ENCODE peak calls at places on chromosomes 3 and 15, in ten cellular contexts. T, M, S, G, J, Y, W, C, B and Q are unnamed samples.
A peak's percentile ranks its signal among the peaks of the same experiment; 100 is the strongest.

GRCh38 chr15:92161039-92161670 is 232.5 kb upstream of the ST8SIA2 start:
- DNase-seq in Y (no peak), S (no peak), M (no peak), G (no peak), W (no peak), C (no peak), T (no peak), B (no peak), J (no peak), Q (no peak)

GRCh38 chr3:197501879-197502620 is 53.7 kb downstream of the BDH1 start:
- DNase-seq in B (no peak), M (no peak), W (peak; percentile 78), Y (no peak), T (no peak), G (no peak), J (no peak), C (peak; percentile 16), S (no peak), Q (no peak)

GRCh38 chr15:37921527-37922385 is 12.7 kb upstream of the TMCO5A start:
- DNase-seq in J (no peak), G (no peak), T (no peak), W (no peak), S (no peak), M (no peak), B (no peak), C (no peak), Y (no peak), Q (no peak)

GRCh38 chr3:71616571-71617021 is 33.1 kb upstream of the FOXP1 start:
- DNase-seq in B (no peak), C (no peak), Y (no peak), T (no peak), W (no peak), G (no peak), M (no peak), J (no peak), S (no peak), Q (no peak)

GRCh38 chr3:169145551-169145950 is 518.0 kb downstream of the MECOM start:
- DNase-seq in G (no peak), S (no peak), T (no peak), C (no peak), J (no peak), M (no peak), Y (no peak), B (no peak), W (no peak), Q (no peak)

GRCh38 chr15:80020731-80021130 is 38.7 kb upstream of the ZFAND6 start:
- DNase-seq in G (no peak), W (no peak), T (no peak), B (no peak), M (no peak), J (no peak), Y (peak; percentile 20), C (no peak), S (no peak), Q (no peak)

GRCh38 chr15:98649996-98650870 is 1.9 kb downstream of the IGF1R start:
- DNase-seq in B (no peak), J (peak; percentile 63), S (no peak), W (peak; percentile 67), C (peak; percentile 41), Y (no peak), G (peak; percentile 35), T (peak; percentile 76), M (peak; percentile 54), Q (peak; percentile 87)

GRCh38 chr3:107216711-107217110 is 160.5 kb upstream of the CCDC54 start:
- DNase-seq in S (no peak), Y (no peak), B (no peak), C (no peak), J (no peak), G (peak; percentile 39), T (no peak), W (peak; percentile 48), M (no peak), Q (no peak)

GRCh38 chr15:40454904-40455391 is 14.2 kb downstream of the BAHD1 start:
- DNase-seq in W (no peak), G (no peak), T (no peak), C (no peak), Y (no peak), M (no peak), J (no peak), B (no peak), S (no peak), Q (no peak)

GRCh38 chr3:54999159-54999558 is 71.3 kb upstream of the LRTM1 start:
- DNase-seq in J (no peak), W (no peak), M (no peak), S (no peak), C (no peak), T (no peak), G (no peak), Y (no peak), B (no peak), Q (no peak)

GRCh38 chr3:18007980-18008379 is 265.5 kb upstream of the TBC1D5 start:
- DNase-seq in W (no peak), G (no peak), T (no peak), B (no peak), M (no peak), C (no peak), S (no peak), J (no peak), Y (no peak), Q (no peak)

GRCh38 chr15:39127925-39128617 is 452.8 kb upstream of the THBS1 start:
- DNase-seq in C (no peak), W (no peak), M (no peak), G (no peak), B (peak; percentile 89), J (no peak), Y (no peak), T (no peak), S (no peak), Q (no peak)

GRCh38 chr3:162334537-162334936 is 837.9 kb downstream of the OTOL1 start:
- DNase-seq in W (no peak), J (no peak), Y (no peak), M (no peak), T (no peak), G (no peak), S (no peak), B (no peak), C (no peak), Q (no peak)

GRCh38 chr15:68209735-68210408 is 4.7 kb upstream of the CALML4 start:
- DNase-seq in W (no peak), B (no peak), Y (peak; percentile 65), S (no peak), C (no peak), G (no peak), M (peak; percentile 4), J (no peak), T (peak; percentile 56), Q (no peak)

GRCh38 chr3:168628549-168628948 is 532.8 kb upstream of the GOLIM4 start:
- DNase-seq in G (no peak), Y (no peak), T (no peak), M (no peak), B (no peak), W (no peak), S (no peak), C (no peak), J (no peak), Q (no peak)

GRCh38 chr15:59170295-59170881 is 36.3 kb upstream of the LDHAL6B start:
- DNase-seq in J (no peak), S (peak; percentile 40), B (no peak), M (no peak), T (peak; percentile 90), C (peak; percentile 89), G (no peak), Y (peak; percentile 86), W (no peak), Q (peak; percentile 94)

GRCh38 chr3:62214850-62215249 is 158.5 kb downstream of the FEZF2 start:
- DNase-seq in B (no peak), W (no peak), M (no peak), Y (no peak), J (no peak), C (no peak), G (no peak), S (no peak), T (no peak), Q (no peak)

DNA sequence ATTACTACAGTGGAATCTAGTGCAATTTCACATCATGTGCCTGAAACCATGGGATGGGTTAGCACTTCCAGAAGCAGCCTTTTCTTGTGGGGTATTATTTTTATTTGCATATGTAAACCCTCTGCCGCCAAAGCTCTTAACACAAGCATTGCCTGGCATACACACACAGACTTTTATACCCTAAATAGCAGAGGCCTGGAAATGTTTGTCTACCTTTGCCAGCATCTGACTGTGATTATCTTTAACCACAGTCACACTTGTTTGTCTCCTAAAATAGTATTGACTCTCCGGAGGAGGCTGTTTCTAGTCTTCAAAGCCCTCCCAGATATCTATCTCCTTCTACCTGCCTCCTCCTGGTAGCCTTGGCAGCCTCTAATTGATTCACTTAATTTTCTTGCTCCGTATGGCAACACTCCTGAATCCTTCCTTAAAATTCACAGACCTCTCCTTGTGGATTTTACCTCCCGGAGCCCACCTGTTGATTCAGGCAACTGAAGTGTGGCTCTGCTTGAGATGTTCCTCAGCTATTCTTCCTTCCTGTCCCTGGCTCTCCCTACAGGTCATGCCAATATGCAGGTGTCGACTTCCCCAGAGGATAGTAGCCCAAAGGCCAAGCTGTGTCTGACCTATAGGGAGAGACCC is 127.1 kb upstream of the UMPS start:
- DNase-seq in M (no peak), T (no peak), B (no peak), J (no peak), S (no peak), W (no peak), Y (no peak), C (no peak), G (no peak), Q (no peak)
- H3K27ac ChIP-seq in M (peak overlapping the region; percentile 84), T (no peak overlapping the region), B (no peak overlapping the region), J (no peak overlapping the region), S (no peak overlapping the region), W (no peak overlapping the region), Y (no peak overlapping the region), C (no peak overlapping the region), G (peak overlapping the region; percentile 90), Q (no peak overlapping the region)

GRCh38 chr15:89674526-89674925 is 4.6 kb downstream of the PLIN1 start:
- DNase-seq in W (no peak), S (no peak), M (no peak), G (no peak), B (no peak), Y (no peak), C (no peak), J (no peak), T (no peak), Q (no peak)
- TF ChIP-seq CTCF in W (no peak), S (no peak), M (no peak), G (no peak), B (no peak), Y (no peak), C (no peak), J (no peak), T (no peak), Q (no peak)

DNA sequence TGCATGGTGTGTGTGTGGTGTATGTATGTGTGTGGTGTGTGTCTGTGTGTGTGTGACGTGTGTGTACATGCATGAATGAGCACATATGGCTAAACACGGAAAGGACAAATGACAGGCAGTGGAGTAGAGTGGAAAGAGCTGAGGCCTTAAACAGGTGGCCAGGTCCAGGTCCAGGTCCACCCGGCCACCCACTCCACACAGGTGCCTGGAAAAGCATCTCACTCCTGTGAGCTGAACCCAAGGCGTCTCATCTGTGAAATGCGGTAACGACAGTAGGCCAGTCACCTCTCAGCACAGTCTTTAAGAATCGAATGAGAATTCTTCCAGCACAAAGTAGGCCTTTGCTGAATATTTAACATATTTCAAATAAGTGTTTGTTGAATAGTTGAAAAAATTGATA is 58.7 kb downstream of the ATP10A start:
- DNase-seq in C (no peak), T (peak; percentile 56), J (no peak), Y (no peak), B (no peak), W (no peak), M (no peak), G (no peak), S (no peak), Q (peak; percentile 8)
- H3K27ac ChIP-seq in C (no peak overlapping the region), T (peak overlapping the region; percentile 79), J (no peak overlapping the region), Y (no peak overlapping the region), B (no peak overlapping the region), W (no peak overlapping the region), M (no peak overlapping the region), G (no peak overlapping the region), S (peak overlapping the region; percentile 29), Q (no peak overlapping the region)

GRCh38 chr3:138459619-138460535 is 25.5 kb downstream of the ESYT3 start:
- DNase-seq in J (no peak), B (no peak), M (no peak), T (peak; percentile 48), S (no peak), Y (peak; percentile 52), C (no peak), G (no peak), W (peak; percentile 13), Q (no peak)
- TF ChIP-seq CTCF in J (no peak), B (no peak), M (no peak), T (no peak), S (no peak), Y (no peak), C (no peak), G (no peak), W (no peak), Q (no peak)